ENCODE peak calls at places on chromosomes 2 and 18, in six cellular contexts. I is stomach, G is suprapubic skin, M is right cardiac atrium, A is lower lobe of right lung, T is transverse colon. P is an unnamed sample. For H3K9me3, the result is how much of the 10 kb centered on the place peaks cover.

GRCh38 chr18:286515-287310 is 18.9 kb upstream of the THOC1 start:
- DNase-seq in A (no peak), G (no peak), T (no peak), I (no peak), M (no peak), P (no peak)

GRCh38 chr2:174711206-174711605 is 53.1 kb downstream of the CHRNA1 start:
- DNase-seq in G (no peak), A (no peak), T (no peak), M (no peak), I (no peak), P (no peak)

GRCh38 chr2:127313359-127313758 is 19.4 kb upstream of the ERCC3 start:
- DNase-seq in I (no peak), T (peak), A (no peak), M (no peak), G (no peak), P (no peak)

GRCh38 chr2:171432969-171433762 is 624 bp downstream of the METTL8 start:
- DNase-seq in I (peak), T (peak), A (peak), G (peak), M (no peak), P (peak)

GRCh38 chr2:1708476-1709334 is 35.6 kb downstream of the PXDN start:
- DNase-seq in I (no peak), G (no peak), A (no peak), T (no peak), M (peak), P (no peak)

GRCh38 chr18:36187138-36187825 is at the start of gene MOCOS:
- DNase-seq in G (peak), T (peak), I (peak), A (peak), M (peak), P (peak)

GRCh38 chr18:13159579-13159978 is 59.0 kb upstream of the LDLRAD4 start:
- DNase-seq in A (no peak), G (no peak), T (no peak), I (no peak), M (no peak), P (no peak)

GRCh38 chr2:230411484-230412368 is 4.3 kb upstream of the SP100 start:
- DNase-seq in G (peak), A (peak), M (peak), T (peak), I (peak), P (peak)

GRCh38 chr18:27057459-27058302 is 127.4 kb downstream of the CHST9 start:
- DNase-seq in I (no peak), G (no peak), M (no peak), T (no peak), A (no peak), P (no peak)

GRCh38 chr2:218570850-218571249 is 2.2 kb downstream of the CNOT9 start:
- DNase-seq in I (no peak), G (no peak), T (no peak), M (no peak), A (no peak), P (no peak)

GRCh38 chr18:67432806-67433205 is 83.7 kb downstream of the DSEL start:
- DNase-seq in M (no peak), G (no peak), A (no peak), I (no peak), T (no peak), P (no peak)

GRCh38 chr2:28991021-28991420 is 9.9 kb downstream of the TOGARAM2 start:
- DNase-seq in G (no peak), M (peak), I (peak), T (peak), A (no peak), P (no peak)

GRCh38 chr2:163733301-163733938 is 2.4 kb downstream of the FIGN start:
- DNase-seq in T (no peak), I (no peak), M (no peak), G (no peak), A (no peak), P (no peak)

GRCh38 chr18:70234667-70235459 is 29.4 kb upstream of the RTTN start:
- DNase-seq in M (peak), G (no peak), T (no peak), I (no peak), A (no peak), P (no peak)

GRCh38 chr2:46153996-46154753 is 143.0 kb upstream of the EPAS1 start:
- DNase-seq in M (no peak), I (no peak), G (no peak), A (no peak), T (no peak), P (no peak)

GRCh38 chr2:9001229-9001628 is 2.3 kb downstream of the MBOAT2 start:
- DNase-seq in M (no peak), A (no peak), T (peak), G (no peak), I (no peak), P (no peak)

GRCh38 chr2:55585451-55586079 is 31.9 kb downstream of the PPP4R3B start:
- DNase-seq in T (no peak), A (no peak), I (no peak), G (no peak), M (no peak), P (no peak)
- H3K9me3 ChIP-seq in T (under half), A (under half), I (under half), G (under half), M (under half), P (under half)

GRCh38 chr2:38099096-38099997 is 23.4 kb upstream of the CYP1B1 start:
- DNase-seq in I (no peak), G (no peak), A (no peak), T (no peak), M (no peak), P (no peak)
- H3K4me3 ChIP-seq in I (peak), G (peak), A (peak), T (no peak), M (no peak), P (peak)

GRCh38 chr2:96927420-96928171 is 57.7 kb upstream of the SEMA4C start:
- DNase-seq in T (peak), G (peak), M (peak), I (peak), A (peak), P (peak)
- H3K27ac ChIP-seq in T (peak), G (peak), M (no peak), I (peak), A (no peak), P (peak)

DNA sequence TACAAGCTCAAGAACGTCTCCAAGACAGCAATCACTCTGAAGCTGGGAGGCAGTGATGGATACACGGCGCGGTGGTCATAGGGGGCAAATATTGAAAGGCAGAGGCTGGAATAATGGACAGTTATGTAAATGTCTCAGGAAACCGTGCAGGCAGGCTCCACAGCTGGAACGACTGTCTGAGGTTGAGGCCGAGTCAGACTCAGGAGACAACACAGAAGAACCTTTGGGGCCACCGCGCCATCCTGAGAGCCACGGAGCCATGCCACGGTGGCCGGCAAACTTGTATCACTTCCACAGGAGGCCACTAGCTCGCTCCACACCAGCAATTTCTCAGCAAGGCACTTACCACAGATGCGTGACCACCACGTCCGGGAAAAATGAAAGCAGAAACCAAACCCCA is 156.7 kb upstream of the SALL3 start:
- DNase-seq in G (no peak), I (no peak), A (no peak), M (no peak), T (no peak), P (no peak)
- H3K9me3 ChIP-seq in G (under half), I (under half), A (under half), M (under half), T (under half), P (under half)